ENCODE peak calls at places on chromosomes 2 and 18, in five cellular contexts. One of them, this sample, is unnamed.

GRCh38 chr2:23904215-23904614 is 22.7 kb downstream of the ATAD2B start:
- DNase-seq in NCI-H187 treated with DMSO at 0.1 percent for 48 hours: no peak
- DNase-seq in stimulated activated CD4-positive, alpha-beta T cell treated with anti-CD3 and anti-CD28 coated beads, TNF-alpha, amount 100 ng/mL, for 1 hour: no peak
- DNase-seq in PC-9: no peak
- DNase-seq in left kidney: no peak
- DNase-seq in this sample: no peak

GRCh38 chr18:29361843-29362242 is 1184.9 kb upstream of the CDH2 start:
- DNase-seq in NCI-H187 treated with DMSO at 0.1 percent for 48 hours: no peak
- DNase-seq in stimulated activated CD4-positive, alpha-beta T cell treated with anti-CD3 and anti-CD28 coated beads, TNF-alpha, amount 100 ng/mL, for 1 hour: no peak
- DNase-seq in PC-9: no peak
- DNase-seq in left kidney: no peak
- DNase-seq in this sample: no peak

GRCh38 chr2:62287895-62288589 is 92.1 kb downstream of the B3GNT2 start:
- DNase-seq in NCI-H187 treated with DMSO at 0.1 percent for 48 hours: peak; percentile 81
- DNase-seq in stimulated activated CD4-positive, alpha-beta T cell treated with anti-CD3 and anti-CD28 coated beads, TNF-alpha, amount 100 ng/mL, for 1 hour: no peak
- DNase-seq in PC-9: peak; percentile 79
- DNase-seq in left kidney: peak; percentile 51
- DNase-seq in this sample: no peak

GRCh38 chr2:20868377-20868776 is 45.5 kb upstream of the LDAH start:
- DNase-seq in NCI-H187 treated with DMSO at 0.1 percent for 48 hours: no peak
- DNase-seq in stimulated activated CD4-positive, alpha-beta T cell treated with anti-CD3 and anti-CD28 coated beads, TNF-alpha, amount 100 ng/mL, for 1 hour: peak; percentile 11
- DNase-seq in PC-9: no peak
- DNase-seq in left kidney: no peak
- DNase-seq in this sample: peak; percentile 25

GRCh38 chr2:98463081-98463481 is 18.4 kb downstream of the INPP4A start:
- DNase-seq in NCI-H187 treated with DMSO at 0.1 percent for 48 hours: no peak
- DNase-seq in stimulated activated CD4-positive, alpha-beta T cell treated with anti-CD3 and anti-CD28 coated beads, TNF-alpha, amount 100 ng/mL, for 1 hour: no peak
- DNase-seq in PC-9: no peak
- DNase-seq in left kidney: no peak
- DNase-seq in this sample: no peak

GRCh38 chr2:1588051-1588993 is 156.0 kb downstream of the PXDN start:
- DNase-seq in NCI-H187 treated with DMSO at 0.1 percent for 48 hours: no peak
- DNase-seq in stimulated activated CD4-positive, alpha-beta T cell treated with anti-CD3 and anti-CD28 coated beads, TNF-alpha, amount 100 ng/mL, for 1 hour: no peak
- DNase-seq in PC-9: no peak
- DNase-seq in left kidney: no peak
- DNase-seq in this sample: no peak

GRCh38 chr18:57819671-57820460 is 16.8 kb upstream of the ATP8B1 start:
- DNase-seq in NCI-H187 treated with DMSO at 0.1 percent for 48 hours: no peak
- DNase-seq in stimulated activated CD4-positive, alpha-beta T cell treated with anti-CD3 and anti-CD28 coated beads, TNF-alpha, amount 100 ng/mL, for 1 hour: no peak
- DNase-seq in PC-9: peak; percentile 96
- DNase-seq in left kidney: peak; percentile 48
- DNase-seq in this sample: no peak

GRCh38 chr2:216520156-216520555 is 21.5 kb downstream of the RPL37A start:
- DNase-seq in NCI-H187 treated with DMSO at 0.1 percent for 48 hours: no peak
- DNase-seq in stimulated activated CD4-positive, alpha-beta T cell treated with anti-CD3 and anti-CD28 coated beads, TNF-alpha, amount 100 ng/mL, for 1 hour: no peak
- DNase-seq in PC-9: no peak
- DNase-seq in left kidney: no peak
- DNase-seq in this sample: no peak

GRCh38 chr2:222572761-222573174 is 83.1 kb downstream of the FARSB start:
- DNase-seq in NCI-H187 treated with DMSO at 0.1 percent for 48 hours: no peak
- DNase-seq in stimulated activated CD4-positive, alpha-beta T cell treated with anti-CD3 and anti-CD28 coated beads, TNF-alpha, amount 100 ng/mL, for 1 hour: no peak
- DNase-seq in PC-9: no peak
- DNase-seq in left kidney: peak; percentile 9
- DNase-seq in this sample: no peak

GRCh38 chr2:134385195-134385594 is 131.3 kb downstream of the MGAT5 start:
- DNase-seq in NCI-H187 treated with DMSO at 0.1 percent for 48 hours: no peak
- DNase-seq in stimulated activated CD4-positive, alpha-beta T cell treated with anti-CD3 and anti-CD28 coated beads, TNF-alpha, amount 100 ng/mL, for 1 hour: no peak
- DNase-seq in PC-9: no peak
- DNase-seq in left kidney: no peak
- DNase-seq in this sample: no peak

GRCh38 chr2:146734042-146734715 is 1110.7 kb upstream of the ACVR2A start:
- DNase-seq in NCI-H187 treated with DMSO at 0.1 percent for 48 hours: no peak
- DNase-seq in stimulated activated CD4-positive, alpha-beta T cell treated with anti-CD3 and anti-CD28 coated beads, TNF-alpha, amount 100 ng/mL, for 1 hour: no peak
- DNase-seq in PC-9: no peak
- DNase-seq in left kidney: peak; percentile 73
- DNase-seq in this sample: no peak

This sample was measured in stimulated activated CD8-positive, alpha-beta memory T cell treated with anti-CD3 and anti-CD28 coated beads, Interleukin-7, amount 100 ng/mL, for 24 hours.